ENCODE peak calls at places on chromosome 14, in four cellular contexts. B, G, R and O are unnamed samples.

GRCh38 chr14:29800961-29801360 is 126.7 kb downstream of the PRKD1 start:
- DNase-seq in B (no peak), G (no peak), R (no peak), O (no peak)

GRCh38 chr14:36663404-36664321 is 2.0 kb downstream of the PAX9 start:
- DNase-seq in G (no peak), R (peak), B (no peak), O (no peak)

GRCh38 chr14:94373708-94374107 is 14.7 kb downstream of the SERPINA1 start:
- DNase-seq in G (no peak), R (no peak), B (no peak), O (no peak)

GRCh38 chr14:62696969-62697328 is 348.3 kb downstream of the KCNH5 start:
- DNase-seq in G (no peak), R (no peak), B (no peak), O (no peak)

GRCh38 chr14:72420749-72421452 is 473.0 kb downstream of the DPF3 start:
- DNase-seq in B (peak), R (peak), G (peak), O (peak)

GRCh38 chr14:79161576-79161975 is 991.4 kb downstream of the NRXN3 start:
- DNase-seq in B (no peak), R (peak), G (no peak), O (no peak)

GRCh38 chr14:92917041-92917940 is 5.7 kb upstream of the CHGA start:
- DNase-seq in R (no peak), B (no peak), G (no peak), O (no peak)

GRCh38 chr14:21075719-21076437 is 5.8 kb downstream of the ARHGEF40 start:
- DNase-seq in B (no peak), R (no peak), G (no peak), O (no peak)

GRCh38 chr14:64193821-64194220 is 100.3 kb downstream of the ESR2 start:
- DNase-seq in G (no peak), R (no peak), B (no peak), O (peak)

GRCh38 chr14:61287196-61287595 is 6.1 kb upstream of the TMEM30B start:
- DNase-seq in B (no peak), G (no peak), R (no peak), O (no peak)

GRCh38 chr14:91373591-91374245 is 43.9 kb downstream of the CCDC88C start:
- DNase-seq in B (peak), R (no peak), G (no peak), O (no peak)

GRCh38 chr14:33285902-33286700 is 347.4 kb downstream of the NPAS3 start:
- DNase-seq in B (no peak), G (no peak), R (no peak), O (no peak)

GRCh38 chr14:61609143-61609851 is 86.0 kb upstream of the HIF1A start:
- DNase-seq in G (no peak), B (no peak), R (no peak), O (peak)

GRCh38 chr14:67426161-67426560 is 14.2 kb upstream of the PLEK2 start:
- DNase-seq in R (no peak), G (no peak), B (no peak), O (no peak)

GRCh38 chr14:71331393-71331792 is 424.1 kb downstream of the PCNX1 start:
- DNase-seq in R (no peak), B (no peak), G (no peak), O (no peak)

GRCh38 chr14:71550367-71550766 is 381.9 kb upstream of the RGS6 start:
- DNase-seq in G (no peak), R (no peak), B (no peak), O (no peak)

GRCh38 chr14:21525571-21525970 is 575 bp downstream of the SALL2 start:
- DNase-seq in R (no peak), B (no peak), G (peak), O (no peak)

GRCh38 chr14:67199016-67199415 is 9.8 kb downstream of the GARIN2 start:
- DNase-seq in B (no peak), G (no peak), R (no peak), O (no peak)

GRCh38 chr14:68466491-68466977 is 326.3 kb downstream of the ZFP36L1 start:
- DNase-seq in G (no peak), B (no peak), R (no peak), O (peak)
- TF ChIP-seq CBX5 in G (no peak), B (no peak), R (no peak), O (no peak)

GRCh38 chr14:23183479-23183878 is at the start of gene SLC7A8:
- DNase-seq in B (no peak), G (no peak), R (peak), O (no peak)
- TF ChIP-seq CBX5 in B (no peak), G (no peak), R (no peak), O (no peak)

GRCh38 chr14:69077841-69078240 is 75.1 kb downstream of the DCAF5 start:
- DNase-seq in G (no peak), R (no peak), B (no peak), O (no peak)

GRCh38 chr14:69079747-69080146 is 73.2 kb downstream of the DCAF5 start:
- DNase-seq in G (no peak), B (no peak), R (no peak), O (no peak)

GRCh38 chr14:69076341-69076740 is 76.6 kb downstream of the DCAF5 start:
- DNase-seq in R (no peak), G (no peak), B (no peak), O (no peak)

GRCh38 chr14:69081271-69081670 is 71.6 kb downstream of the DCAF5 start:
- DNase-seq in R (no peak), B (no peak), G (no peak), O (peak)

DNA sequence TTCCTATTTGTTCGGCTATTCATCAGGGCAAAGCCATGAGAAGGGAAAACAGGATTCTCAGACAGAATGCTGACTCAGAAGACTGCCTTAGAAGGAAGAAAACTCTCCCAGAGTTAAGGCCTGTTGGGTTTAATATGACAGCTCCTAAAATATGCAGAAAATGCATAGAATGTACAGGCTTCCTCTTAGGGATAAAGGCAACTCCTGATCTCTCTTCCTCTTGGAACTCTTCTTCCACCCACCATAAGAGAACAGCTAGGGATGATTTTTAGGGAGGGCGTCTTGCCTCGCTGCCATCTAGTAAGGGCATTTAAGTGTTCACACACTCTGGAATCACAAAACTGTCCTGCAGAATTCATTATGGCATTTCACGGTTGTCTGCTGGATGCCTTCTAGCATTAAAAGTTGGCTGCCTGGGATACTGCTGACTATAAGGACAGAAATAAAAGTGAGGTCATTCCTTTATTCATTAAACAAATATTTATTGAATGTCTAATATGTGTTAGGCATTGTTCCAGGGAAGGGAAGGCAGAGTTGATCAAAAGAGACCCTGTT is 73.7 kb downstream of the DCAF5 start:
- DNase-seq in R (no peak), G (no peak), B (no peak), O (no peak)
- TF ChIP-seq CBX5 in R (no peak), G (no peak), B (no peak), O (no peak)

GRCh38 chr14:54703082-54703481 is 136.2 kb downstream of the SAMD4A start:
- DNase-seq in G (no peak), B (no peak), R (no peak), O (no peak)

GRCh38 chr14:54700717-54701116 is 133.8 kb downstream of the SAMD4A start:
- DNase-seq in B (no peak), R (no peak), G (no peak), O (no peak)

GRCh38 chr14:54703724-54704123 is 136.8 kb downstream of the SAMD4A start:
- DNase-seq in G (no peak), B (no peak), R (no peak), O (no peak)

GRCh38 chr14:54702014-54702491 is 135.1 kb downstream of the SAMD4A start:
- DNase-seq in B (no peak), G (no peak), R (no peak), O (peak)

DNA sequence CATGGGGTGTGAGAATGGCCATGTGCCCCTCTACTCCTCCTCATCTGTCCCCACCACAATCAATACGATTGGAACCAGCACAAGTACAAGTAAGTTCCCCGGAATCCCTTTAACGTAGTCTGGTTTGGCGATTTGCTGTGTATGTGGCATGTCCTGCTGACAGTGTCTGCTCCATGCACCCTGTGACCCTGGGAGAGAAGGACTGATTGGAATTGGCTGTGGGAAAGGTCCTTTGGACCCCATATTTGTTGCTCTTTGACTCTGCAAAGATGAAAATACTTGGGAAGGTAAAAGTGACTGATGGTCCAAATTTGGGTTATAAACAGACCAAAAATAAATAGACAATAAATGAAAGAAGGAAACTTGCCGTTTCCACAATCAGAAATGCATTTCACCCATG is 135.6 kb downstream of the SAMD4A start:
- DNase-seq in R (no peak), B (no peak), G (no peak), O (no peak)
- TF ChIP-seq CBX5 in R (no peak), B (no peak), G (no peak), O (no peak)

GRCh38 chr14:48690349-48690748 is 895.8 kb downstream of the RPS29 start:
- DNase-seq in G (no peak), R (no peak), B (no peak), O (no peak)
- TF ChIP-seq CBX5 in G (no peak), R (no peak), B (no peak), O (no peak)